ENCODE peak calls at places on chromosomes 7 and 10, in six cellular contexts. One of them, this sample, is unnamed.

GRCh38 chr10:110827410-110827809 is 44.3 kb upstream of the PDCD4 start:
- DNase-seq in neural progenitor cell: no peak
- DNase-seq in AML-193: no peak
- DNase-seq in mesenchymal stem cell: peak; percentile 27
- DNase-seq in T-helper 17 cell: no peak
- DNase-seq in foreskin fibroblast: no peak
- DNase-seq in this sample: no peak

GRCh38 chr10:131559450-131559911 is 248.0 kb upstream of the TCERG1L start:
- DNase-seq in neural progenitor cell: no peak
- DNase-seq in AML-193: no peak
- DNase-seq in mesenchymal stem cell: no peak
- DNase-seq in T-helper 17 cell: no peak
- DNase-seq in foreskin fibroblast: no peak
- DNase-seq in this sample: no peak

GRCh38 chr10:126972622-126973414 is 67.6 kb downstream of the DOCK1 start:
- DNase-seq in neural progenitor cell: no peak
- DNase-seq in AML-193: no peak
- DNase-seq in mesenchymal stem cell: peak; percentile 96
- DNase-seq in T-helper 17 cell: no peak
- DNase-seq in foreskin fibroblast: peak; percentile 80
- DNase-seq in this sample: peak; percentile 90

GRCh38 chr10:4103586-4103985 is 318.6 kb upstream of the KLF6 start:
- DNase-seq in neural progenitor cell: no peak
- DNase-seq in AML-193: no peak
- DNase-seq in mesenchymal stem cell: peak; percentile 88
- DNase-seq in T-helper 17 cell: no peak
- DNase-seq in foreskin fibroblast: no peak
- DNase-seq in this sample: no peak

GRCh38 chr7:130207642-130208041 is at the start of gene SSMEM1:
- DNase-seq in neural progenitor cell: no peak
- DNase-seq in AML-193: peak; percentile 65
- DNase-seq in mesenchymal stem cell: peak; percentile 57
- DNase-seq in T-helper 17 cell: no peak
- DNase-seq in foreskin fibroblast: peak; percentile 73
- DNase-seq in this sample: no peak

GRCh38 chr10:121597504-121598241 is 571 bp downstream of the FGFR2 start:
- DNase-seq in neural progenitor cell: peak; percentile 65
- DNase-seq in AML-193: no peak
- DNase-seq in mesenchymal stem cell: peak; percentile 21
- DNase-seq in T-helper 17 cell: no peak
- DNase-seq in foreskin fibroblast: peak; percentile 7
- DNase-seq in this sample: peak; percentile 69

GRCh38 chr10:103715430-103715829 is 139.9 kb downstream of the SH3PXD2A start:
- DNase-seq in neural progenitor cell: no peak
- DNase-seq in AML-193: no peak
- DNase-seq in mesenchymal stem cell: peak; percentile 85
- DNase-seq in T-helper 17 cell: no peak
- DNase-seq in foreskin fibroblast: peak; percentile 93
- DNase-seq in this sample: no peak

GRCh38 chr7:123502216-123502615 is 32.2 kb downstream of the IQUB start:
- DNase-seq in neural progenitor cell: peak; percentile 77
- DNase-seq in AML-193: no peak
- DNase-seq in mesenchymal stem cell: no peak
- DNase-seq in T-helper 17 cell: no peak
- DNase-seq in foreskin fibroblast: no peak
- DNase-seq in this sample: no peak

GRCh38 chr7:1666251-1666778 is 3.8 kb upstream of the ELFN1 start:
- DNase-seq in neural progenitor cell: peak; percentile 47
- DNase-seq in AML-193: no peak
- DNase-seq in mesenchymal stem cell: peak; percentile 1
- DNase-seq in T-helper 17 cell: peak; percentile 7
- DNase-seq in foreskin fibroblast: no peak
- DNase-seq in this sample: peak; percentile 42

GRCh38 chr10:103470755-103471653 is 8.0 kb downstream of the CALHM3 start:
- DNase-seq in neural progenitor cell: no peak
- DNase-seq in AML-193: peak; percentile 87
- DNase-seq in mesenchymal stem cell: no peak
- DNase-seq in T-helper 17 cell: peak; percentile 61
- DNase-seq in foreskin fibroblast: no peak
- DNase-seq in this sample: no peak

GRCh38 chr10:90179696-90180407 is 478.5 kb downstream of the KIF20B start:
- DNase-seq in neural progenitor cell: no peak
- DNase-seq in AML-193: no peak
- DNase-seq in mesenchymal stem cell: peak; percentile 99
- DNase-seq in T-helper 17 cell: no peak
- DNase-seq in foreskin fibroblast: peak; percentile 97
- DNase-seq in this sample: no peak

GRCh38 chr10:119466655-119467054 is 75.9 kb downstream of the RGS10 start:
- DNase-seq in neural progenitor cell: no peak
- DNase-seq in AML-193: no peak
- DNase-seq in mesenchymal stem cell: peak; percentile 32
- DNase-seq in T-helper 17 cell: peak; percentile 26
- DNase-seq in foreskin fibroblast: no peak
- DNase-seq in this sample: no peak

GRCh38 chr7:18087687-18088078 is 60.0 kb upstream of the PRPS1L1 start:
- DNase-seq in neural progenitor cell: peak; percentile 65
- DNase-seq in AML-193: no peak
- DNase-seq in mesenchymal stem cell: peak; percentile 20
- DNase-seq in T-helper 17 cell: no peak
- DNase-seq in foreskin fibroblast: no peak
- DNase-seq in this sample: peak; percentile 57

GRCh38 chr10:113410618-113411017 is 142.2 kb upstream of the HABP2 start:
- DNase-seq in neural progenitor cell: no peak
- DNase-seq in AML-193: no peak
- DNase-seq in mesenchymal stem cell: no peak
- DNase-seq in T-helper 17 cell: no peak
- DNase-seq in foreskin fibroblast: no peak
- DNase-seq in this sample: no peak

GRCh38 chr7:117764031-117764430 is 109.2 kb downstream of the CTTNBP2 start:
- DNase-seq in neural progenitor cell: no peak
- DNase-seq in AML-193: no peak
- DNase-seq in mesenchymal stem cell: no peak
- DNase-seq in T-helper 17 cell: no peak
- DNase-seq in foreskin fibroblast: no peak
- DNase-seq in this sample: no peak

GRCh38 chr10:73591935-73592699 is 975 bp upstream of the USP54 start:
- DNase-seq in neural progenitor cell: peak; percentile 57
- DNase-seq in AML-193: peak; percentile 19
- DNase-seq in mesenchymal stem cell: peak; percentile 54
- DNase-seq in T-helper 17 cell: no peak
- DNase-seq in foreskin fibroblast: no peak
- DNase-seq in this sample: peak; percentile 93

GRCh38 chr10:13106387-13106786 is 6.4 kb downstream of the OPTN start:
- DNase-seq in neural progenitor cell: no peak
- DNase-seq in AML-193: no peak
- DNase-seq in mesenchymal stem cell: no peak
- DNase-seq in T-helper 17 cell: no peak
- DNase-seq in foreskin fibroblast: no peak
- DNase-seq in this sample: no peak

GRCh38 chr7:139915864-139916716 is 87.0 kb downstream of the TBXAS1 start:
- DNase-seq in neural progenitor cell: no peak
- DNase-seq in AML-193: peak; percentile 83
- DNase-seq in mesenchymal stem cell: peak; percentile 97
- DNase-seq in T-helper 17 cell: no peak
- DNase-seq in foreskin fibroblast: peak; percentile 94
- DNase-seq in this sample: no peak

GRCh38 chr7:129635300-129636029 is 23.9 kb downstream of the NRF1 start:
- DNase-seq in neural progenitor cell: peak; percentile 78
- DNase-seq in AML-193: peak; percentile 75
- DNase-seq in mesenchymal stem cell: peak; percentile 84
- DNase-seq in T-helper 17 cell: peak; percentile 32
- DNase-seq in foreskin fibroblast: peak; percentile 59
- DNase-seq in this sample: peak; percentile 87

GRCh38 chr7:80014507-80014906 is 120.1 kb upstream of the GNAI1 start:
- DNase-seq in neural progenitor cell: peak; percentile 6
- DNase-seq in AML-193: no peak
- DNase-seq in mesenchymal stem cell: peak; percentile 57
- DNase-seq in T-helper 17 cell: no peak
- DNase-seq in foreskin fibroblast: peak; percentile 51
- DNase-seq in this sample: peak; percentile 7

GRCh38 chr7:2487586-2488271 is 11.5 kb upstream of the GRIFIN start:
- DNase-seq in neural progenitor cell: no peak
- DNase-seq in AML-193: no peak
- DNase-seq in mesenchymal stem cell: no peak
- DNase-seq in T-helper 17 cell: no peak
- DNase-seq in foreskin fibroblast: no peak
- DNase-seq in this sample: no peak

GRCh38 chr10:61135276-61135721 is 191.3 kb upstream of the RHOBTB1 start:
- DNase-seq in neural progenitor cell: no peak
- DNase-seq in AML-193: no peak
- DNase-seq in mesenchymal stem cell: no peak
- DNase-seq in T-helper 17 cell: no peak
- DNase-seq in foreskin fibroblast: no peak
- DNase-seq in this sample: peak; percentile 62

GRCh38 chr10:5234106-5234877 is 37.7 kb downstream of the AKR1C4 start:
- DNase-seq in neural progenitor cell: no peak
- DNase-seq in AML-193: peak; percentile 95
- DNase-seq in mesenchymal stem cell: peak; percentile 61
- DNase-seq in T-helper 17 cell: no peak
- DNase-seq in foreskin fibroblast: peak; percentile 26
- DNase-seq in this sample: no peak

GRCh38 chr10:86440874-86441838 is 74.6 kb upstream of the GRID1 start:
- DNase-seq in neural progenitor cell: no peak
- DNase-seq in AML-193: no peak
- DNase-seq in mesenchymal stem cell: peak; percentile 94
- DNase-seq in T-helper 17 cell: no peak
- DNase-seq in foreskin fibroblast: peak; percentile 39
- DNase-seq in this sample: no peak

GRCh38 chr10:86225098-86225782 is 141.4 kb downstream of the GRID1 start:
- DNase-seq in neural progenitor cell: no peak
- DNase-seq in AML-193: peak; percentile 62
- DNase-seq in mesenchymal stem cell: no peak
- DNase-seq in T-helper 17 cell: no peak
- DNase-seq in foreskin fibroblast: peak; percentile 1
- DNase-seq in this sample: no peak

GRCh38 chr10:33453081-33453850 is 118.8 kb upstream of the NRP1 start:
- DNase-seq in neural progenitor cell: no peak
- DNase-seq in AML-193: no peak
- DNase-seq in mesenchymal stem cell: no peak
- DNase-seq in T-helper 17 cell: no peak
- DNase-seq in foreskin fibroblast: peak; percentile 17
- DNase-seq in this sample: peak; percentile 44

GRCh38 chr10:128854965-128855364 is 612.1 kb upstream of the MGMT start:
- DNase-seq in neural progenitor cell: peak; percentile 76
- DNase-seq in AML-193: no peak
- DNase-seq in mesenchymal stem cell: no peak
- DNase-seq in T-helper 17 cell: no peak
- DNase-seq in foreskin fibroblast: no peak
- DNase-seq in this sample: peak; percentile 90

This sample was measured in left kidney.